ENCODE peak calls at places on chromosomes 6 and 20, in eight cellular contexts. M is activated T-cell treated with anti-CD3 and anti-CD28 coated beads for 24 hours, U is T-cell, B is iPS-NIHi11, Q is NCI-H2029, Y is ELR, P is AG09319, Z is activated T-helper 1 cell treated with Interleukin-2 at 50 U/mL for 16 hours. K is an unnamed sample.

GRCh38 chr6:163427498-163428254 is 13.2 kb downstream of the QKI start:
- DNase-seq in M (no peak), U (no peak), B (no peak), Z (no peak), P (peak; percentile 43), Q (no peak), Y (peak; percentile 68), K (no peak)

GRCh38 chr6:24918641-24919403 is 16.9 kb downstream of the RIPOR2 start:
- DNase-seq in B (no peak), Y (no peak), U (no peak), P (no peak), Z (no peak), Q (peak; percentile 85), M (no peak), K (no peak)

GRCh38 chr20:23350855-23351838 is 556 bp downstream of the NXT1 start:
- DNase-seq in B (peak; percentile 31), Y (peak; percentile 59), P (no peak), Q (peak; percentile 63), U (peak; percentile 58), Z (peak; percentile 23), M (peak; percentile 56), K (peak; percentile 76)

GRCh38 chr6:120682145-120682544 is 652.1 kb downstream of the TBC1D32 start:
- DNase-seq in B (no peak), P (no peak), U (no peak), Z (no peak), M (no peak), Q (no peak), Y (no peak), K (no peak)

GRCh38 chr6:119349041-119349340 is 570 bp downstream of the MAN1A1 start:
- DNase-seq in U (no peak), Z (no peak), Q (no peak), Y (no peak), B (peak; percentile 55), M (no peak), P (no peak), K (no peak)

GRCh38 chr20:39248851-39249485 is 286.8 kb downstream of the DHX35 start:
- DNase-seq in Y (no peak), Q (no peak), P (no peak), Z (no peak), B (no peak), U (no peak), M (no peak), K (no peak)

GRCh38 chr6:166813461-166813860 is 142.9 kb downstream of the RNASET2 start:
- DNase-seq in Z (no peak), P (no peak), M (no peak), U (no peak), Q (no peak), Y (no peak), B (no peak), K (no peak)

GRCh38 chr6:163965426-163966348 is 551.2 kb downstream of the QKI start:
- DNase-seq in U (no peak), P (no peak), B (no peak), Z (no peak), Q (no peak), Y (no peak), M (no peak), K (no peak)

GRCh38 chr6:89050155-89050554 is 30.4 kb upstream of the PNRC1 start:
- DNase-seq in Q (no peak), U (no peak), Y (no peak), P (no peak), M (no peak), Z (no peak), B (no peak), K (no peak)

GRCh38 chr6:81995548-81996289 is 243.2 kb upstream of the TENT5A start:
- DNase-seq in Z (no peak), P (no peak), B (no peak), Q (no peak), M (no peak), U (no peak), Y (peak; percentile 64), K (no peak)

GRCh38 chr6:148508401-148509151 is 165.9 kb downstream of the SASH1 start:
- DNase-seq in Y (peak; percentile 86), U (no peak), B (peak; percentile 31), P (peak; percentile 59), Q (no peak), M (no peak), Z (no peak), K (no peak)

GRCh38 chr20:36624068-36624813 is 18.7 kb downstream of the RAB5IF start:
- DNase-seq in Z (no peak), B (peak; percentile 31), M (no peak), Y (no peak), Q (peak; percentile 82), U (no peak), P (no peak), K (peak; percentile 72)

GRCh38 chr20:39070484-39071231 is 108.5 kb downstream of the DHX35 start:
- DNase-seq in U (no peak), Z (no peak), B (no peak), P (peak; percentile 20), M (no peak), Q (peak; percentile 7), Y (peak; percentile 77), K (no peak)

GRCh38 chr6:152399409-152399808 is 237.8 kb downstream of the SYNE1 start:
- DNase-seq in Y (no peak), Z (no peak), B (no peak), M (no peak), Q (no peak), P (no peak), U (no peak), K (no peak)

GRCh38 chr6:142482249-142482648 is 180.4 kb downstream of the ADGRG6 start:
- DNase-seq in M (no peak), Z (no peak), P (no peak), U (no peak), B (no peak), Q (no peak), Y (no peak), K (no peak)

GRCh38 chr6:5518936-5519491 is 257.7 kb downstream of the FARS2 start:
- DNase-seq in Y (no peak), Z (no peak), M (peak; percentile 7), P (no peak), Q (no peak), U (no peak), B (no peak), K (no peak)

GRCh38 chr6:95321106-95321505 is 256.2 kb upstream of the MANEA start:
- DNase-seq in Y (no peak), M (no peak), Q (no peak), P (no peak), B (no peak), U (no peak), Z (no peak), K (no peak)

GRCh38 chr6:11778648-11779307 is at the start of gene ADTRP:
- DNase-seq in U (no peak), B (no peak), Y (no peak), P (no peak), Q (no peak), M (no peak), Z (no peak), K (peak; percentile 64)

GRCh38 chr6:153790048-153790447 is 249.0 kb upstream of the OPRM1 start:
- DNase-seq in Q (no peak), M (no peak), B (peak; percentile 26), U (no peak), P (no peak), Z (no peak), Y (peak; percentile 79), K (peak; percentile 30)

GRCh38 chr20:7355056-7355455 is 585.2 kb downstream of the HAO1 start:
- DNase-seq in B (no peak), U (no peak), M (no peak), Y (no peak), Q (no peak), Z (no peak), P (no peak), K (no peak)

GRCh38 chr20:37726321-37726720 is 32.5 kb downstream of the CTNNBL1 start:
- DNase-seq in B (no peak), Z (no peak), Y (no peak), P (no peak), U (no peak), M (no peak), Q (no peak), K (no peak)

GRCh38 chr20:34112600-34113061 is 588 bp upstream of the EIF2S2 start:
- DNase-seq in B (peak; percentile 41), Z (no peak), Y (peak; percentile 59), Q (no peak), M (no peak), U (peak; percentile 19), P (no peak), K (no peak)

GRCh38 chr6:20906938-20907337 is 372.7 kb downstream of the CDKAL1 start:
- DNase-seq in M (no peak), Z (no peak), Y (peak; percentile 40), P (peak; percentile 61), U (no peak), Q (no peak), B (no peak), K (no peak)

GRCh38 chr20:4053516-4053919 is 38.2 kb upstream of the RNF24 start:
- DNase-seq in U (no peak), Q (no peak), M (no peak), Y (peak; percentile 60), P (no peak), B (no peak), Z (no peak), K (no peak)

GRCh38 chr20:38831995-38832620 is 26.6 kb downstream of the PPP1R16B start:
- DNase-seq in P (no peak), Q (no peak), M (no peak), U (no peak), Z (no peak), B (no peak), Y (no peak), K (no peak)

GRCh38 chr6:146697921-146698320 is 99.1 kb downstream of the ADGB start:
- DNase-seq in Q (no peak), Y (no peak), B (no peak), Z (no peak), P (no peak), M (no peak), U (no peak), K (no peak)

GRCh38 chr20:37315293-37316110 is 26.0 kb downstream of the MANBAL start:
- DNase-seq in P (peak; percentile 75), Z (no peak), Y (no peak), M (no peak), U (no peak), B (no peak), Q (no peak), K (peak; percentile 62)